ENCODE peak calls at places on chromosomes 2 and 18, in four cellular contexts. M is A549, U is HepG2, X is SK-N-SH. E is an unnamed sample.

GRCh38 chr2:21787931-21788330 is 664.2 kb downstream of the TDRD15 start:
- DNase-seq in M (no peak), U (no peak), X (no peak), E (no peak)

GRCh38 chr2:231396058-231396821 is 730 bp downstream of the B3GNT7 start:
- DNase-seq in M (no peak), U (no peak), X (peak; percentile 40), E (no peak)

GRCh38 chr2:239179851-239180371 is 220.9 kb downstream of the HDAC4 start:
- DNase-seq in M (no peak), U (no peak), X (no peak), E (no peak)

GRCh38 chr2:62309465-62310091 is 113.7 kb downstream of the B3GNT2 start:
- DNase-seq in M (no peak), U (no peak), X (peak; percentile 78), E (peak; percentile 99)

GRCh38 chr2:135839713-135840112 is 2.7 kb upstream of the LCT start:
- DNase-seq in M (no peak), U (no peak), X (peak; percentile 38), E (no peak)

GRCh38 chr2:127154396-127154795 is 47.4 kb upstream of the BIN1 start:
- DNase-seq in M (no peak), U (no peak), X (no peak), E (no peak)

GRCh38 chr2:30218814-30219213 is 12.5 kb upstream of the LBH start:
- DNase-seq in M (no peak), U (no peak), X (no peak), E (no peak)

GRCh38 chr18:46226461-46226860 is 122.3 kb downstream of the HAUS1 start:
- DNase-seq in M (no peak), U (no peak), X (no peak), E (no peak)

GRCh38 chr2:130798472-130799221 is 38.1 kb upstream of the ARHGEF4 start:
- DNase-seq in M (no peak), U (no peak), X (peak; percentile 89), E (no peak)

GRCh38 chr2:216992056-216992455 is 132.2 kb upstream of the TNP1 start:
- DNase-seq in M (no peak), U (no peak), X (no peak), E (no peak)

GRCh38 chr2:170394988-170395387 is 217.0 kb downstream of the MYO3B start:
- DNase-seq in M (no peak), U (no peak), X (no peak), E (no peak)
- TF ChIP-seq RFX5 in M (no peak), U (no peak), X (no peak), E (no peak)

DNA sequence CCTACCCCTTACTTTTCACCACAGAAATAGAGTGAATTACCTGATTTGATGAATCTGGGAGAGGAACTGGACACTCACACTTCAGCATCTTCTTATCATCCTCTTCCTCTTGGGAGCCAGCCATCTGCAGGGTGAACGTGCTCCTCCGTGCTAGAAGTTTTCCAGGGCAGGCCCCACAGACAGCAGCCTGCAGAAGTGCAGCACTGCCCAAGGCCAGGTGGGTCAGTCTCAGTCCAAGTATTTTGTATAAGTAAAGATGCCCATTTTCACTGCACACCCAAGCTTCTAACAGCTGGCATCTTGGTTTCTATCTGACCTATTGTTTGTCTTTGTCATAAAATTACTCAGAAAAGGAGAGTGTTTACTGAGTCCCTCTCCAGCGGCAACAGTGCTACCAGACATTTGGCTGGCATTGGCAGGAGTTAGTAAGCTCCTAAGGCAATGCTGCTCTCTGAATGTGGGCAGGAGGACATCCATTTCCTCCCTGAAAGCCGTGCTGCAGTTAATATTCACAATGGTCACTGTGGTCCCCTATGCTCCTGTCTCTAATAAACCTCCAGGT is 222.6 kb upstream of the CTAGE1 start:
- DNase-seq in M (no peak), U (no peak), X (no peak), E (no peak)
- TF ChIP-seq PBX3 in M (no peak), U (no peak), X (no peak), E (no peak)

DNA sequence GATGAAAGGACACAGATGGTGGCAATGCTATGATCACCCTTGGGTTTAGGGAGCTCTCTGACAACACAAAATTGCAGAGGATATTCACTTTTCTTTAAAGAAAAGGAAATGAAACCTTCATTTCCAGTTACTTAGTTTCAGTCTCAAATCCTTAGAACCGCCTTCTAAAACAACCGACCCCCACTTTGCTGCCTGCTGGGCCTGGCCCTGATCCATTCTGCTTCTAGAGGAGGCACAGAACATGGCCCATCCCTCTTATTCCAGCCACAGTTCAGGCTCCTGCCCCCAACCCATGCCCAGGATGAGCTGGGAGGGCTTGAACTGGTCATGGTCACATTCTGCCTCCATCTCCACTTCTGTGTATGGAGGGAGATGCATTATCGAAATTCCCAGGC is 311.6 kb downstream of the EN1 start:
- DNase-seq in M (no peak), U (no peak), X (no peak), E (no peak)
- TF ChIP-seq RFX5 in M (no peak), U (no peak), X (no peak), E (no peak)

GRCh38 chr2:134707330-134707676 is 11.5 kb downstream of the TMEM163 start:
- DNase-seq in M (no peak), U (no peak), X (no peak), E (no peak)

GRCh38 chr2:134704173-134704572 is 14.6 kb downstream of the TMEM163 start:
- DNase-seq in M (no peak), U (no peak), X (no peak), E (no peak)

GRCh38 chr2:134700730-134701129 is 18.1 kb downstream of the TMEM163 start:
- DNase-seq in M (no peak), U (no peak), X (no peak), E (no peak)

GRCh38 chr2:134706587-134707329 is 12.0 kb downstream of the TMEM163 start:
- DNase-seq in M (no peak), U (peak; percentile 35), X (no peak), E (no peak)

DNA sequence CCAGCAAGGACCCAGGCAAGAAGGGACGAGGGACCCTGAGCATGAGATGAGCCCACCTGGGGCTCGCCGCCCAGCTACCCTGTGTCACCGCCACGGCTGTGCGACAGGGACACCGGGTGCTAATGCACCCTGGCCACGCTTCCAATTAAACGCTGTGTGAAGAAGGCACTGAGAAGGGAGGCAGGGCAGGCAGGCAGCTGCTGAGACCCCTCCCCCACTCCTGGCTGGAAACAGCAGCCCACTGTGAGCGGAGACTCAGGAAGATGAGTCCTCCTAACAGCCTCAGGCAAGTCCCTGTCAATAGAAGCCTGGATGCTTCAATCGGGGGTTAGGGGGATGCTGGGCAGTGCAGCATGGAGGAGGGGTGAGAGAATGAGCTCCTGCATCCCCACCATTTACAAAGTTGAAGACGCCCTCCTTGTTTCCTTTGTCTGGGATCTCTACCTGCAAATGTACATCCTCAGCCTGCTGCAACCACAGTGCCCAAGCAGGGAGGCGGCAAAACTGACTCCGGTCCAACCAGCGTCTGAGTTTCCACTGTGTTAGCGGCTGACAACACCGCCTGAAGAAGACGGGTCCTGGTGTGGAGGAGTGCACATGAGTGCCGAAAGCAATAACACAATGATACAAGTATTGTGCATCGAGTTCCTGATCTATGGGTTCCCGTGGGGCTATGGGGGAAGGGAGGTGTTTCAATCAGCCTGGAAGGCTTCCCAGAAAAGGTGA is 12.8 kb downstream of the TMEM163 start:
- DNase-seq in M (no peak), U (no peak), X (no peak), E (no peak)
- TF ChIP-seq PBX3 in M (no peak), U (no peak), X (no peak), E (no peak)

DNA sequence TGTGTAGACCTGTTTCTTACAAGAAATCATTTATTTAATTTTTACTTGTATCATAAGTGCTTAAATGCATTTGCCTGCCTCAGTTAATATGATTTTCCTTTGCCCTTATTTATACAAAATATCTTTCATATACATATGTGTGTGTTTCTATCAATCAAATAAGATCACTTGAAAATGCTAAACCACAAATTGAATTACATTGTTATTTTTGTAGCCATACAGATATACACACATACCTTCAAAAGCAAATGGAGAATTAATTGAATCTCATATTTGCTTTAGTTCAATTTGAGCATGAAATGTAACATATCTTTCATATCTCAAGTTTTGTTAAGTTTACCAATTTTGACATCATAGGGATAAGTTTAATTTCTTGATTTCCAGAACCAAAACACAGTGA is 755.8 kb upstream of the PIK3C3 start:
- DNase-seq in M (no peak), U (no peak), X (no peak), E (no peak)
- TF ChIP-seq RFX5 in M (no peak), U (no peak), X (no peak), E (no peak)

DNA sequence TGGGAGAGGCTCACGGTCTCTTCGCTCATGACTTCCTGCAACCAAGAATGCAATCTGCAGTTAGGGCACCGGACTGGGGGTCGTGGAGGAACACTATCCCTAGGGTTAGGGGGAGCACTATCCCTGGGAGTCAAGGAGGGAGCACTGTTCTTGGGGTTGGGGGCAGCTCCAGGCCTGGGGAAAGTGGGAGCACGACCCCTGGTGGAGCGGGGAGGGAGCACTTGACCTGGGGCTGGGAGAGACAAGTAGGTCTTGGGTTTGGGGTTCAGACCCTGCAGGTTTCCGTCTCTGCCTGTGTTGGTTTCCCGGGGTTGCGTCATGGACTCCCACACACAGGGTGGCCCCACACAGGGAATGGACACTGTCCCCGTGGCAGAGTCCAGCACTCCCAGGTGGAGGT is 133.6 kb downstream of the TPO start:
- DNase-seq in M (no peak), U (no peak), X (no peak), E (no peak)
- TF ChIP-seq PBX3 in M (no peak), U (no peak), X (no peak), E (no peak)

DNA sequence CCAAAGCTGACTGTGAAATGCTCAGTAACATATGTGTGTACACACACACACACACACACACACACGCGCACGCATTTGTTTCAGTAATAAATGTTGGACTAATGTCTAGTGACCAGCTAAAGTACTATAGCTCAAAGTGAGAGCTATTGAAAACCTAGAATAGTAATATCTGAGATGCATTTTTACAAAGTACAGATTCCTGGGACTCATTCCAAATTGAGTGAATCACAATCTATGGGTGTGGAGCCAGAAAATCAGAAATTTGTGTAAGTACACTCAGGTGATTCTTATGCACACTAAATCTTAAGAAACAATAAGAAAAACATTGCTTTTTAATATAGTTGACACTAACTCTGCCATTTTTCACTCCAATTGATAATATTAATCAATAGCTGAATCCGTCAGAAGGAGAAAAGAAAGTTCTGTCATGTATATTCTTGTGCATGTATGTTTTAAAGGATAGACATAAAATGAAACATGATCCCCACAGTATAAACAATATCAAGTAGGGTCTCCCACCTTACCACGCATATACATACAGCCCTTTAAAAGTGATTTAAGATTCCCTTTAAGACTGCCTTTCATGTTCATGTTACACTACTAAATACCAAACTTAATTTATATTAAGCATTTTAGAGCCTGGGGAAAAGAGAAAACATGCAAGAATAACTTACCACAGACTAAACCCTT is 123.5 kb downstream of the ATAD2B start:
- DNase-seq in M (no peak), U (no peak), X (no peak), E (no peak)
- TF ChIP-seq RFX5 in M (no peak), U (no peak), X (no peak), E (no peak)

DNA sequence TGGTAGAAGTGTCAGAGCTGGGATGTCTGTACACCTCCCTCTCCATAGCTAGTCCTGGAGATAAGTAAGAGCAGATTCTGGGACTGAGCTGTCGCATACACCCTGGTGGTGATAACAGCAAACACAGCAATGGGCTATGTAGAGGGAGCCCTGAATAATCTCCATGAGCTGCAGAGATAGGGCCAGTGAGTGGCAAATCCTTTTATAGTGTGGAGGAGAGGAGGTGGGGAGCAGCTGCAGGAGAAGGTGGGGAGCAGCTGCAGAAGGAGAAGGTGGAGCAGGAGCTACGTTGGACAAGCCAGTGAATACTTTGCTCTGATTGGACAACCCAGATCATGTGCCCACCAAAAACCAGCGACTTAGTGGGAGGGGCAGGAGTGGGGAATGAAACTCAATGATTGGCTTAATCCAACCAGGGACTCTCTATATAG is 85.5 kb downstream of the TMEM247 start:
- DNase-seq in M (no peak), U (no peak), X (no peak), E (no peak)
- TF ChIP-seq PBX3 in M (no peak), U (no peak), X (no peak), E (no peak)